ENCODE peak calls at places on chromosome 12, in four cellular contexts. Z is cardiac muscle cell, V is SK-N-SH, C is foreskin keratinocyte. H is an unnamed sample.
A peak's percentile ranks its signal among the peaks of the same experiment; 100 is the strongest.

GRCh38 chr12:40312982-40313576 is 88.3 kb downstream of the LRRK2 start:
- DNase-seq in Z (peak; percentile 40), V (peak; percentile 14), C (no peak), H (peak; percentile 9)

GRCh38 chr12:128322341-128322740 is 55.4 kb downstream of the TMEM132C start:
- DNase-seq in Z (no peak), V (no peak), C (no peak), H (no peak)

GRCh38 chr12:124302241-124302806 is 7.4 kb downstream of the RFLNA start:
- DNase-seq in Z (no peak), V (no peak), C (no peak), H (no peak)

GRCh38 chr12:15788266-15789214 is 648 bp downstream of the EPS8 start:
- DNase-seq in Z (peak; percentile 68), V (no peak), C (peak; percentile 48), H (no peak)

GRCh38 chr12:108618079-108618952 is 15.4 kb downstream of the SELPLG start:
- DNase-seq in Z (peak; percentile 90), V (peak; percentile 86), C (peak; percentile 53), H (peak; percentile 67)

GRCh38 chr12:123602651-123603195 is 824 bp downstream of the DDX55 start:
- DNase-seq in Z (peak; percentile 29), V (no peak), C (peak; percentile 6), H (no peak)

GRCh38 chr12:97899956-97900355 is 437.4 kb downstream of the RMST start:
- DNase-seq in Z (no peak), V (no peak), C (peak; percentile 71), H (no peak)

GRCh38 chr12:56803750-56804149 is 40.6 kb downstream of the HSD17B6 start:
- DNase-seq in Z (no peak), V (no peak), C (peak; percentile 29), H (no peak)

GRCh38 chr12:42421844-42422779 is 96.1 kb downstream of the PPHLN1 start:
- DNase-seq in Z (peak; percentile 80), V (peak; percentile 37), C (no peak), H (peak; percentile 59)

GRCh38 chr12:6037459-6037858 is 87.0 kb downstream of the VWF start:
- DNase-seq in Z (no peak), V (no peak), C (no peak), H (no peak)

GRCh38 chr12:117968826-117969659 is at the start of gene KSR2:
- DNase-seq in Z (peak; percentile 15), V (peak; percentile 91), C (peak; percentile 47), H (no peak)

GRCh38 chr12:121801601-121802484 is 2.0 kb upstream of the SETD1B start:
- DNase-seq in Z (peak; percentile 77), V (no peak), C (peak; percentile 61), H (no peak)

GRCh38 chr12:29534935-29535334 is 37.4 kb upstream of the OVCH1 start:
- DNase-seq in Z (peak; percentile 71), V (no peak), C (no peak), H (no peak)

GRCh38 chr12:82635263-82635662 is 51.4 kb upstream of the TMTC2 start:
- DNase-seq in Z (no peak), V (no peak), C (no peak), H (no peak)

GRCh38 chr12:95790025-95790911 is at the start of gene NTN4:
- DNase-seq in Z (peak; percentile 40), V (peak; percentile 80), C (no peak), H (peak; percentile 33)

GRCh38 chr12:113070117-113070906 is 13.8 kb downstream of the DTX1 start:
- DNase-seq in Z (no peak), V (no peak), C (no peak), H (no peak)

GRCh38 chr12:119229837-119230236 is 51.1 kb downstream of the HSPB8 start:
- DNase-seq in Z (peak; percentile 67), V (peak; percentile 53), C (no peak), H (peak; percentile 18)

DNA sequence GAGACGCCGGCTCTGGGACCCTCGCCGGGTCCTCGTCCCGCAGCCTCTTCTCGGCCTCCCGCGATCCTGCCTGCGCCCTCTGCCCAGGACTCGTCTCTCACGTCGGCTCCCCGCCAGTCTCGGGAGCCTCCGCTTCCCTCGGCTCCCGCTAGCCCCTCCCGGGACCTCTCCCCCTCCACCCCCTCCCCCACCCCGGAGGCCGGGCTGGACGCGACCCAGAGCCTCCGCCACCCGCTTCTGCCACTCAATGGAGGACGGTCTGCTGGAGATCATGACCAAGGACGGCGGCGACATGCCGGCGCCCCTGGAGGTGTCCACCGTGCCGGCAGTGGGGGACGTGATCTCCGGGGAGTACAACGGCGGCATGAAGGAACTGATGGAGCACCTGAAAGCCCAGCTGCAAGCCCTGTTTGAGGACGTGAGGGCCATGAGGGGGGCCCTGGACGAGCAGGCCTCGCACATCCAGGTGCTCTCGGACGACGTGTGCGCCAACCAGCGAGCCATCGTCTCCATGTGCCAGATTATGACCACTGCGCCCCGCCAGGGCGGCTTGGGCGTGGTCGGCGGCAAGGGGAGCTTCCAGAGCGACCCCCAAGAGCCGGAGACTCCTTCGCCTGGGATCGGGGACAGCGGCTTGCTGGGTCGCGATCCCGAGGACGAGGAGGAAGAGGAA is 568 bp downstream of the CCDC184 start:
- DNase-seq in Z (no peak), V (peak; percentile 81), C (no peak), H (no peak)
- TF ChIP-seq CTCF in Z (no peak), V (peak; percentile 2), C (no peak), H (peak; percentile 27)

GRCh38 chr12:52949413-52950331 is 754 bp downstream of the KRT18 start:
- DNase-seq in Z (peak; percentile 94), V (no peak), C (peak; percentile 91), H (peak; percentile 90)
- TF ChIP-seq CTCF in Z (no peak), V (no peak), C (no peak), H (no peak)

GRCh38 chr12:27359578-27360340 is 27.1 kb downstream of the BMAL2 start:
- DNase-seq in Z (peak; percentile 19), V (no peak), C (no peak), H (peak; percentile 15)
- TF ChIP-seq CTCF in Z (no peak), V (no peak), C (no peak), H (no peak)

DNA sequence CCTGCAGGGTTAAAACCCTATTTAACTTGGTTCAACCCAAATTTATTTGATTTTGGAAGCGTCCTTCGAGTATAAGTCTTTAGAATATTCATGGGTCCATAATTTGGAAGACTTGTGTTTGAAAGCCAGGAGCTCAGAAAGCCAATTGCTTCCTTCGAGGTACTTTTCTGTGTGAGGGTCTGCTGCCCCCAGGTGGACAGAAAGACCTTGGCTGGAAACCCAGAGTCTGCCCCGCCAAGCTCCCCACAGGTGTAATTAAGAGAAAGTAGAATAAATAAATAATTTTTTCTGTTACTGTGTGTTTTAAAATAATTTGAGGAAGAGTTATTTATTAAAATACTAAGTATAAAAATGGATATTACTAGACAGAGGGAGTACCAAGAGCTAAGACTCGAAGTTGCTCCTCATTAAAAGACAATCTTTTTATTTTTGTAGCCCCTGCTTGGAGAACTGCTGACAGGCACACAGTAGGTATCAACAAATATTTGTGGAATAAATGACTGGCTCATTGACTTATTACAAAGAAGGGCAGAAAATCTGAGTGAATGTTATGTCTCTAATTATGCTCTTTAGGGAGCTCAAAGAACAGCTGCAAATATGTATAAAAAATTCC is 105.8 kb downstream of the PAH start:
- DNase-seq in Z (peak; percentile 6), V (peak; percentile 17), C (no peak), H (no peak)
- TF ChIP-seq CTCF in Z (peak; percentile 35), V (peak; percentile 71), C (peak; percentile 36), H (peak; percentile 73)

GRCh38 chr12:101697197-101697929 is at the start of gene CHPT1:
- DNase-seq in Z (peak; percentile 59), V (peak; percentile 92), C (no peak), H (no peak)

GRCh38 chr12:101698782-101699347 is 1.4 kb downstream of the CHPT1 start:
- DNase-seq in Z (peak; percentile 13), V (peak; percentile 45), C (peak; percentile 8), H (no peak)

GRCh38 chr12:101700299-101700820 is 2.9 kb downstream of the CHPT1 start:
- DNase-seq in Z (no peak), V (no peak), C (no peak), H (no peak)

GRCh38 chr12:101696477-101697196 is 803 bp upstream of the CHPT1 start:
- DNase-seq in Z (peak; percentile 12), V (peak; percentile 48), C (peak; percentile 8), H (no peak)

GRCh38 chr12:101697930-101698781 is 716 bp downstream of the CHPT1 start:
- DNase-seq in Z (peak; percentile 29), V (no peak), C (peak; percentile 9), H (no peak)
- TF ChIP-seq CTCF in Z (no peak), V (no peak), C (no peak), H (no peak)

DNA sequence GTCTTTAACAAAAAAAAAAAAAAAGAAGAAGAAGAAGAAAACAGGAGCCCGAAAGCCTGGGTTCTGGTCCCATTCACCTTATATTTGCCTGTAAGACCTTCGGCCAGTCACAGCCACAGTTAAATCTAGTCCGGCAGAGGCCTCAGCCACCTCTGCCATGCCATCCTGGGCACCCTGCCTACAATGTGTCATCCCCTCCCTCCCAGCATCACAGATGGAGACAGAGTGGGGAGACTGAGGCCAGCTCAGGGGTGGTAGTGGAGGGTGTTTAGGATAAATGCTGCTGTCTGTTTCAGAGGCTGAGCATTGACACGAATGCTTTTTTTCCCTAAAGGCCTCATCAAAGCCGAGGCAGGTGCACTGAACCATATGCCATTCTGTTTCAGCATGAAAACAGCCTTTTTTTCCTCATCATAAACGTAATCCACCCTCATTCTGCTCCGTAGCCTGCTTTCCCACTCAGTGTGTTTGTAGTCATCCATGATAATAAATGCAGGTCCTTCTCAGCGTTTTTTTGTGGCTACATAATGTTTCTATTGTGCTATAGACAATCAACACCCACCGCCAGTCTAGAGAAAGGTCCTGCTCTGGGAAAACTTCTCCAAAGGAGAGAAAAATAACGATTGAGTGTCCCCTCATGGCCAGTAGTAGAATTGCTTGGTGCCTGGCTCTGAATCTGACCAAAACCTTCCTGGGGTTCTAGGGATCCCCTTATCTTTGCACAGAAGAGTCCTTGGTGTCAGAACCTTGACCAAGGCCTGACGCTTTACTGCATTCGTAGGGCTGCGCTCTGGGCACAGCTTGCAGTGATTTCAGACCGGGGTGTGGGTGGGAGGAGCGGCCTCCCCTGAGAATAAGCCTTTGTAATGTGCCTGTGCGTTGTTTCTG is 41.1 kb upstream of the TSPAN9 start:
- DNase-seq in Z (peak; percentile 32), V (peak; percentile 52), C (no peak), H (peak; percentile 26)
- TF ChIP-seq CTCF in Z (peak; percentile 53), V (peak; percentile 54), C (peak; percentile 54), H (peak; percentile 72)

GRCh38 chr12:120738252-120739030 is 12.8 kb downstream of the ACADS start:
- DNase-seq in Z (no peak), V (no peak), C (no peak), H (no peak)

GRCh38 chr12:120736404-120737331 is 11.0 kb downstream of the ACADS start:
- DNase-seq in Z (no peak), V (no peak), C (no peak), H (no peak)

GRCh38 chr12:120739821-120740613 is 14.4 kb downstream of the ACADS start:
- DNase-seq in Z (no peak), V (no peak), C (no peak), H (no peak)

GRCh38 chr12:120739031-120739762 is 13.6 kb downstream of the ACADS start:
- DNase-seq in Z (no peak), V (no peak), C (no peak), H (no peak)

DNA sequence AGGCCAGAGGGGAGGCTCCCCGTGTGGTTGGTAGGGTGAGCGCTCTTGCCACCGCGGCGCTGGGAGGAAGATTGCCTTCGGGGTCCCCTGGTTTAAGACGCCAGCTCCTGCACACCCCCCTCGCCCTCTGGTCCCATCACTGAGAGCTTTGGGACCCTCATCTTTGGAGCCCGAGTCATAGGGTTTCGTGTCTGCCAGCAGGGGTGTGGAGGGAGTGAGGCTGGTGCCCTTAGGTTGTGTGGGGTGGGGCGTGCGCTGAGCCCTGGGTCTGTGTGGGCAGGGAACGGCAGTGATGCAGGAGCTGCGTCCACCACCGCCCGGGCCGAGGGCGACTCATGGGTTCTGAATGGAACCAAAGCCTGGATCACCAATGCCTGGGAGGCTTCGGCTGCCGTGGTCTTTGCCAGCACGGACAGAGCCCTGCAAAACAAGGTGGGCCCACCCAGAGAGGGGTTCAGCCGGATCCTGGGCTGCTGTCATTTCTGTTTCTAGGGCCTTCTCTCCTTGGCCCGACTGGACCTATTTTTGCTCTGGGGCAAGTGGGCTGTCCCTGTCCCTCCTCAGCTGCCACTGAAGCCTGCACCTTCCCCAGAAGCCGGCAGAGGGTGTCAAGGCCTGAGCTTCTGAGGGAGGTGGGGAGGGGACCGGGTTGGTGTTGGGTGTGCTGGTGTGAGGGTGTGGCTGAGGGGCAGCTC is 12.1 kb downstream of the ACADS start:
- DNase-seq in Z (no peak), V (no peak), C (no peak), H (no peak)
- TF ChIP-seq CTCF in Z (peak; percentile 42), V (no peak), C (peak; percentile 41), H (no peak)